ENCODE peak calls at places on chromosomes 1 and 21, in nine cellular contexts. N is NCI-H460; T is activated CD4-positive, alpha-beta T cell treated with anti-CD3 and anti-CD28 coated beads, Interleukin-2, amount 50 U/mL, for 48 hours; A is adipocyte; I is activated CD4-positive, CD25-positive, alpha-beta regulatory T cell; O is lower leg skin; W is adrenal gland; K is T-helper 2 cell; V is ACHN. M is an unnamed sample.

GRCh38 chr1:89125571-89126233 is at the start of gene GBP2:
- DNase-seq in N (peak), T (peak), A (peak), I (no peak), O (no peak), W (no peak), K (peak), V (peak), M (no peak)

GRCh38 chr1:40748841-40749718 is 34.5 kb upstream of the KCNQ4 start:
- DNase-seq in N (no peak), T (no peak), A (no peak), I (no peak), O (no peak), W (no peak), K (no peak), V (no peak), M (no peak)

GRCh38 chr21:36839123-36839522 is 127.3 kb downstream of the HLCS start:
- DNase-seq in N (no peak), T (no peak), A (peak), I (no peak), O (no peak), W (no peak), K (no peak), V (no peak), M (no peak)

GRCh38 chr1:20150969-20151368 is 11.8 kb downstream of the PLA2G2F start:
- DNase-seq in N (no peak), T (no peak), A (no peak), I (no peak), O (no peak), W (no peak), K (no peak), V (no peak), M (peak)

GRCh38 chr1:179164494-179164893 is 65.0 kb downstream of the ABL2 start:
- DNase-seq in N (no peak), T (no peak), A (peak), I (no peak), O (no peak), W (no peak), K (no peak), V (no peak), M (no peak)

GRCh38 chr1:155463865-155464264 is 98.7 kb downstream of the ASH1L start:
- DNase-seq in N (no peak), T (no peak), A (peak), I (no peak), O (no peak), W (no peak), K (no peak), V (peak), M (no peak)

GRCh38 chr1:233113009-233113712 is 162.8 kb downstream of the NTPCR start:
- DNase-seq in N (peak), T (peak), A (peak), I (no peak), O (peak), W (peak), K (no peak), V (peak), M (no peak)

GRCh38 chr1:13996334-13996733 is 296.3 kb downstream of the PRDM2 start:
- DNase-seq in N (no peak), T (no peak), A (no peak), I (no peak), O (no peak), W (no peak), K (no peak), V (no peak), M (no peak)

GRCh38 chr1:172905452-172905851 is 145.3 kb downstream of the TNFSF18 start:
- DNase-seq in N (no peak), T (no peak), A (no peak), I (no peak), O (no peak), W (no peak), K (no peak), V (peak), M (no peak)

GRCh38 chr1:40243371-40243770 is 4.4 kb upstream of the TMCO2 start:
- DNase-seq in N (no peak), T (no peak), A (no peak), I (no peak), O (no peak), W (no peak), K (no peak), V (no peak), M (no peak)

GRCh38 chr21:34669149-34669879 is 520 bp downstream of the CLIC6 start:
- DNase-seq in N (no peak), T (peak), A (peak), I (no peak), O (no peak), W (no peak), K (no peak), V (no peak), M (no peak)

GRCh38 chr1:207014728-207015127 is 17.8 kb downstream of the C1orf116 start:
- DNase-seq in N (no peak), T (no peak), A (no peak), I (no peak), O (no peak), W (no peak), K (no peak), V (no peak), M (no peak)

GRCh38 chr21:42847051-42847707 is 32.2 kb downstream of the WDR4 start:
- DNase-seq in N (no peak), T (no peak), A (no peak), I (no peak), O (no peak), W (no peak), K (no peak), V (no peak), M (peak)

GRCh38 chr1:214568328-214568727 is 16.9 kb upstream of the PTPN14 start:
- DNase-seq in N (no peak), T (no peak), A (peak), I (no peak), O (no peak), W (no peak), K (no peak), V (no peak), M (no peak)